ENCODE peak calls at places on chromosomes 7 and 10, in ten cellular contexts. One of them, this sample, is unnamed.

GRCh38 chr7:43647772-43648643 is 65.1 kb downstream of the STK17A start:
- DNase-seq in adipocyte: peak; percentile 99
- DNase-seq in GM12865: peak; percentile 82
- DNase-seq in epithelial cell of esophagus: peak; percentile 98
- DNase-seq in CD4-positive, alpha-beta memory T cell: peak; percentile 24
- DNase-seq in GM12878: peak; percentile 85
- DNase-seq in neuronal stem cell: no peak
- DNase-seq in body of pancreas: peak; percentile 77
- DNase-seq in right cardiac atrium: peak; percentile 85
- DNase-seq in ovary: peak; percentile 53
- DNase-seq in this sample: peak; percentile 25

GRCh38 chr7:38934536-38934935 is 25.5 kb upstream of the VPS41 start:
- DNase-seq in adipocyte: no peak
- DNase-seq in GM12865: no peak
- DNase-seq in epithelial cell of esophagus: peak; percentile 63
- DNase-seq in CD4-positive, alpha-beta memory T cell: no peak
- DNase-seq in GM12878: no peak
- DNase-seq in neuronal stem cell: no peak
- DNase-seq in body of pancreas: no peak
- DNase-seq in right cardiac atrium: no peak
- DNase-seq in ovary: no peak
- DNase-seq in this sample: no peak

GRCh38 chr10:78794736-78795455 is 273.9 kb upstream of the ZMIZ1 start:
- DNase-seq in adipocyte: no peak
- DNase-seq in GM12865: no peak
- DNase-seq in epithelial cell of esophagus: no peak
- DNase-seq in CD4-positive, alpha-beta memory T cell: no peak
- DNase-seq in GM12878: no peak
- DNase-seq in neuronal stem cell: no peak
- DNase-seq in body of pancreas: no peak
- DNase-seq in right cardiac atrium: no peak
- DNase-seq in ovary: no peak
- DNase-seq in this sample: no peak

GRCh38 chr7:157689269-157690057 is 352.7 kb downstream of the DNAJB6 start:
- DNase-seq in adipocyte: no peak
- DNase-seq in GM12865: no peak
- DNase-seq in epithelial cell of esophagus: no peak
- DNase-seq in CD4-positive, alpha-beta memory T cell: no peak
- DNase-seq in GM12878: no peak
- DNase-seq in neuronal stem cell: peak; percentile 49
- DNase-seq in body of pancreas: no peak
- DNase-seq in right cardiac atrium: no peak
- DNase-seq in ovary: no peak
- DNase-seq in this sample: no peak

GRCh38 chr10:113045155-113046055 is 95.4 kb downstream of the TCF7L2 start:
- DNase-seq in adipocyte: peak; percentile 82
- DNase-seq in GM12865: no peak
- DNase-seq in epithelial cell of esophagus: peak; percentile 96
- DNase-seq in CD4-positive, alpha-beta memory T cell: no peak
- DNase-seq in GM12878: no peak
- DNase-seq in neuronal stem cell: no peak
- DNase-seq in body of pancreas: no peak
- DNase-seq in right cardiac atrium: no peak
- DNase-seq in ovary: no peak
- DNase-seq in this sample: no peak

GRCh38 chr7:16450366-16450765 is 15.2 kb downstream of the SOSTDC1 start:
- DNase-seq in adipocyte: no peak
- DNase-seq in GM12865: no peak
- DNase-seq in epithelial cell of esophagus: no peak
- DNase-seq in CD4-positive, alpha-beta memory T cell: no peak
- DNase-seq in GM12878: no peak
- DNase-seq in neuronal stem cell: no peak
- DNase-seq in body of pancreas: no peak
- DNase-seq in right cardiac atrium: no peak
- DNase-seq in ovary: no peak
- DNase-seq in this sample: no peak

GRCh38 chr7:138400400-138400886 is 59.6 kb upstream of the TRIM24 start:
- DNase-seq in adipocyte: no peak
- DNase-seq in GM12865: no peak
- DNase-seq in epithelial cell of esophagus: no peak
- DNase-seq in CD4-positive, alpha-beta memory T cell: no peak
- DNase-seq in GM12878: no peak
- DNase-seq in neuronal stem cell: no peak
- DNase-seq in body of pancreas: no peak
- DNase-seq in right cardiac atrium: no peak
- DNase-seq in ovary: no peak
- DNase-seq in this sample: no peak

GRCh38 chr7:107115762-107116540 is 52.9 kb upstream of the HBP1 start:
- DNase-seq in adipocyte: no peak
- DNase-seq in GM12865: no peak
- DNase-seq in epithelial cell of esophagus: no peak
- DNase-seq in CD4-positive, alpha-beta memory T cell: no peak
- DNase-seq in GM12878: no peak
- DNase-seq in neuronal stem cell: no peak
- DNase-seq in body of pancreas: no peak
- DNase-seq in right cardiac atrium: no peak
- DNase-seq in ovary: no peak
- DNase-seq in this sample: no peak

GRCh38 chr10:61860964-61861758 is 40.3 kb upstream of the ARID5B start:
- DNase-seq in adipocyte: no peak
- DNase-seq in GM12865: no peak
- DNase-seq in epithelial cell of esophagus: no peak
- DNase-seq in CD4-positive, alpha-beta memory T cell: no peak
- DNase-seq in GM12878: no peak
- DNase-seq in neuronal stem cell: no peak
- DNase-seq in body of pancreas: no peak
- DNase-seq in right cardiac atrium: no peak
- DNase-seq in ovary: no peak
- DNase-seq in this sample: no peak

GRCh38 chr10:61863981-61864380 is 37.5 kb upstream of the ARID5B start:
- DNase-seq in adipocyte: no peak
- DNase-seq in GM12865: no peak
- DNase-seq in epithelial cell of esophagus: no peak
- DNase-seq in CD4-positive, alpha-beta memory T cell: no peak
- DNase-seq in GM12878: no peak
- DNase-seq in neuronal stem cell: no peak
- DNase-seq in body of pancreas: no peak
- DNase-seq in right cardiac atrium: no peak
- DNase-seq in ovary: no peak
- DNase-seq in this sample: no peak

GRCh38 chr10:61855771-61856170 is 45.7 kb upstream of the ARID5B start:
- DNase-seq in adipocyte: no peak
- DNase-seq in GM12865: no peak
- DNase-seq in epithelial cell of esophagus: no peak
- DNase-seq in CD4-positive, alpha-beta memory T cell: no peak
- DNase-seq in GM12878: no peak
- DNase-seq in neuronal stem cell: no peak
- DNase-seq in body of pancreas: no peak
- DNase-seq in right cardiac atrium: no peak
- DNase-seq in ovary: no peak
- DNase-seq in this sample: no peak

GRCh38 chr10:61857746-61858145 is 43.8 kb upstream of the ARID5B start:
- DNase-seq in adipocyte: no peak
- DNase-seq in GM12865: no peak
- DNase-seq in epithelial cell of esophagus: no peak
- DNase-seq in CD4-positive, alpha-beta memory T cell: no peak
- DNase-seq in GM12878: no peak
- DNase-seq in neuronal stem cell: no peak
- DNase-seq in body of pancreas: no peak
- DNase-seq in right cardiac atrium: no peak
- DNase-seq in ovary: no peak
- DNase-seq in this sample: no peak

GRCh38 chr10:61859786-61860185 is 41.7 kb upstream of the ARID5B start:
- DNase-seq in adipocyte: no peak
- DNase-seq in GM12865: no peak
- DNase-seq in epithelial cell of esophagus: peak; percentile 35
- DNase-seq in CD4-positive, alpha-beta memory T cell: no peak
- DNase-seq in GM12878: no peak
- DNase-seq in neuronal stem cell: no peak
- DNase-seq in body of pancreas: no peak
- DNase-seq in right cardiac atrium: no peak
- DNase-seq in ovary: no peak
- DNase-seq in this sample: no peak
- H3K4me3 ChIP-seq in adipocyte: no peak overlapping the region
- H3K4me3 ChIP-seq in GM12865: no peak overlapping the region
- H3K4me3 ChIP-seq in epithelial cell of esophagus: no peak overlapping the region
- H3K4me3 ChIP-seq in CD4-positive, alpha-beta memory T cell: no peak overlapping the region
- H3K4me3 ChIP-seq in GM12878: no peak overlapping the region
- H3K4me3 ChIP-seq in neuronal stem cell: no peak overlapping the region
- H3K4me3 ChIP-seq in body of pancreas: no peak overlapping the region
- H3K4me3 ChIP-seq in right cardiac atrium: no peak overlapping the region
- H3K4me3 ChIP-seq in ovary: no peak overlapping the region
- H3K4me3 ChIP-seq in this sample: no peak overlapping the region

GRCh38 chr7:149194799-149195179 is 557 bp upstream of the ZNF282 start:
- DNase-seq in adipocyte: no peak
- DNase-seq in GM12865: no peak
- DNase-seq in epithelial cell of esophagus: peak; percentile 49
- DNase-seq in CD4-positive, alpha-beta memory T cell: no peak
- DNase-seq in GM12878: no peak
- DNase-seq in neuronal stem cell: no peak
- DNase-seq in body of pancreas: no peak
- DNase-seq in right cardiac atrium: no peak
- DNase-seq in ovary: no peak
- DNase-seq in this sample: no peak
- H3K4me3 ChIP-seq in adipocyte: peak overlapping the region; percentile 95
- H3K4me3 ChIP-seq in GM12865: peak overlapping the region; percentile 94
- H3K4me3 ChIP-seq in epithelial cell of esophagus: peak overlapping the region; percentile 76
- H3K4me3 ChIP-seq in CD4-positive, alpha-beta memory T cell: peak overlapping the region; percentile 61
- H3K4me3 ChIP-seq in GM12878: peak overlapping the region; percentile 89
- H3K4me3 ChIP-seq in neuronal stem cell: peak overlapping the region; percentile 96
- H3K4me3 ChIP-seq in body of pancreas: peak overlapping the region; percentile 88
- H3K4me3 ChIP-seq in right cardiac atrium: peak overlapping the region; percentile 86
- H3K4me3 ChIP-seq in ovary: peak overlapping the region; percentile 86
- H3K4me3 ChIP-seq in this sample: peak overlapping the region; percentile 79

GRCh38 chr7:141513720-141514119 is 37.5 kb upstream of the AGK start:
- DNase-seq in adipocyte: no peak
- DNase-seq in GM12865: no peak
- DNase-seq in epithelial cell of esophagus: peak; percentile 23
- DNase-seq in CD4-positive, alpha-beta memory T cell: no peak
- DNase-seq in GM12878: no peak
- DNase-seq in neuronal stem cell: no peak
- DNase-seq in body of pancreas: no peak
- DNase-seq in right cardiac atrium: no peak
- DNase-seq in ovary: no peak
- DNase-seq in this sample: no peak

GRCh38 chr7:141512597-141512996 is 38.6 kb upstream of the AGK start:
- DNase-seq in adipocyte: no peak
- DNase-seq in GM12865: no peak
- DNase-seq in epithelial cell of esophagus: no peak
- DNase-seq in CD4-positive, alpha-beta memory T cell: no peak
- DNase-seq in GM12878: no peak
- DNase-seq in neuronal stem cell: no peak
- DNase-seq in body of pancreas: no peak
- DNase-seq in right cardiac atrium: no peak
- DNase-seq in ovary: no peak
- DNase-seq in this sample: no peak

GRCh38 chr7:141511370-141512335 is 39.6 kb upstream of the AGK start:
- DNase-seq in adipocyte: no peak
- DNase-seq in GM12865: no peak
- DNase-seq in epithelial cell of esophagus: peak; percentile 34
- DNase-seq in CD4-positive, alpha-beta memory T cell: no peak
- DNase-seq in GM12878: no peak
- DNase-seq in neuronal stem cell: no peak
- DNase-seq in body of pancreas: peak; percentile 33
- DNase-seq in right cardiac atrium: peak; percentile 56
- DNase-seq in ovary: no peak
- DNase-seq in this sample: peak; percentile 59
- H3K4me3 ChIP-seq in adipocyte: no peak overlapping the region
- H3K4me3 ChIP-seq in GM12865: no peak overlapping the region
- H3K4me3 ChIP-seq in epithelial cell of esophagus: peak overlapping the region; percentile 48
- H3K4me3 ChIP-seq in CD4-positive, alpha-beta memory T cell: no peak overlapping the region
- H3K4me3 ChIP-seq in GM12878: no peak overlapping the region
- H3K4me3 ChIP-seq in neuronal stem cell: no peak overlapping the region
- H3K4me3 ChIP-seq in body of pancreas: no peak overlapping the region
- H3K4me3 ChIP-seq in right cardiac atrium: no peak overlapping the region
- H3K4me3 ChIP-seq in ovary: no peak overlapping the region
- H3K4me3 ChIP-seq in this sample: peak overlapping the region; percentile 27

GRCh38 chr7:1566687-1567081 is 3.1 kb downstream of the PSMG3 start:
- DNase-seq in adipocyte: no peak
- DNase-seq in GM12865: no peak
- DNase-seq in epithelial cell of esophagus: no peak
- DNase-seq in CD4-positive, alpha-beta memory T cell: no peak
- DNase-seq in GM12878: no peak
- DNase-seq in neuronal stem cell: no peak
- DNase-seq in body of pancreas: no peak
- DNase-seq in right cardiac atrium: peak; percentile 66
- DNase-seq in ovary: no peak
- DNase-seq in this sample: peak; percentile 43

GRCh38 chr7:1567893-1568292 is 1.9 kb downstream of the PSMG3 start:
- DNase-seq in adipocyte: no peak
- DNase-seq in GM12865: no peak
- DNase-seq in epithelial cell of esophagus: peak; percentile 34
- DNase-seq in CD4-positive, alpha-beta memory T cell: no peak
- DNase-seq in GM12878: no peak
- DNase-seq in neuronal stem cell: no peak
- DNase-seq in body of pancreas: no peak
- DNase-seq in right cardiac atrium: no peak
- DNase-seq in ovary: no peak
- DNase-seq in this sample: no peak

GRCh38 chr7:1569016-1569415 is 816 bp downstream of the PSMG3 start:
- DNase-seq in adipocyte: no peak
- DNase-seq in GM12865: peak; percentile 63
- DNase-seq in epithelial cell of esophagus: peak; percentile 22
- DNase-seq in CD4-positive, alpha-beta memory T cell: peak; percentile 49
- DNase-seq in GM12878: no peak
- DNase-seq in neuronal stem cell: no peak
- DNase-seq in body of pancreas: no peak
- DNase-seq in right cardiac atrium: peak; percentile 62
- DNase-seq in ovary: no peak
- DNase-seq in this sample: no peak

GRCh38 chr7:1569440-1569832 is 396 bp downstream of the PSMG3 start:
- DNase-seq in adipocyte: no peak
- DNase-seq in GM12865: no peak
- DNase-seq in epithelial cell of esophagus: no peak
- DNase-seq in CD4-positive, alpha-beta memory T cell: no peak
- DNase-seq in GM12878: no peak
- DNase-seq in neuronal stem cell: no peak
- DNase-seq in body of pancreas: no peak
- DNase-seq in right cardiac atrium: no peak
- DNase-seq in ovary: no peak
- DNase-seq in this sample: no peak

DNA sequence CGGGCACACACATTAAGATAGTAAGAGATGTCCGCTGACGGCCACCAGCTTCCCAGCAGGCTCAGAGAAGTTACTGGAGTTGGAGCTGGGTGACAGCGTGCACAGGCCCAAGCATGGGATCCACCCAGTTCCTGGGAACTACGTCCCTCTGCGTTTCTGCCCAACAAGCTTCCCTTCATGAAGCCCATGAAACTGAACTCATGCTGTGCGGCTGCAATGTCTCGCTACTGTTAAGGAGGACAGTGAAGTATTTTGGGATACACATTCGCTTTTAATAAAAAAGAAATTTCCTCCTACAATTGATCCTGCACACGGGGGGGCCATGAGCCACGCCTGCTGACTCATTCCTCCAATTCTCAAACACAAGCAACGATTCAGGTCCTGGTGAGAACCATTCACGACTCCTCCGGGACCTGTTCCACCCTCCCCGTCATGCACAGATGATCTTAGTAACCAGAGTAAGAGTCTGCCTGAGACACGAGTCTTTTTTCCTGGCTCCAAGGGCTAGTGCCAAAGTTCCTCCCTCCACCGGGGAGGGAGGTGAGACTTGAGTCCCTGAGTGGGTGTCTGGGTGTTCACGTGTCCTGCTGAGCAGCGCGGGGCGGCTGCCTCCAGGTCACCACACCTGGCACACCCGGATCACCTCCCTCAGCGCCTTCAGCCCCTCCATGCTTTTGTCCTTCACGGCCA is 2.6 kb downstream of the PSMG3 start:
- DNase-seq in adipocyte: no peak
- DNase-seq in GM12865: no peak
- DNase-seq in epithelial cell of esophagus: peak; percentile 40
- DNase-seq in CD4-positive, alpha-beta memory T cell: no peak
- DNase-seq in GM12878: no peak
- DNase-seq in neuronal stem cell: no peak
- DNase-seq in body of pancreas: no peak
- DNase-seq in right cardiac atrium: no peak
- DNase-seq in ovary: no peak
- DNase-seq in this sample: peak; percentile 80
- H3K4me3 ChIP-seq in adipocyte: peak overlapping the region; percentile 67
- H3K4me3 ChIP-seq in GM12865: no peak overlapping the region
- H3K4me3 ChIP-seq in epithelial cell of esophagus: no peak overlapping the region
- H3K4me3 ChIP-seq in CD4-positive, alpha-beta memory T cell: no peak overlapping the region
- H3K4me3 ChIP-seq in GM12878: no peak overlapping the region
- H3K4me3 ChIP-seq in neuronal stem cell: no peak overlapping the region
- H3K4me3 ChIP-seq in body of pancreas: no peak overlapping the region
- H3K4me3 ChIP-seq in right cardiac atrium: no peak overlapping the region
- H3K4me3 ChIP-seq in ovary: no peak overlapping the region
- H3K4me3 ChIP-seq in this sample: no peak overlapping the region